ENCODE peak calls at places on chromosomes 3 and 15, in five cellular contexts. G, E, N, M and T are unnamed samples.

GRCh38 chr3:122835590-122835989 is 40.7 kb downstream of the SLC49A4 start:
- DNase-seq in G (no peak), E (no peak), N (no peak), M (no peak), T (no peak)

GRCh38 chr15:92449476-92449875 is 55.8 kb downstream of the ST8SIA2 start:
- DNase-seq in G (no peak), E (no peak), N (no peak), M (no peak), T (no peak)

GRCh38 chr15:58546635-58547627 is 115.1 kb downstream of the LIPC start:
- DNase-seq in G (no peak), E (peak), N (no peak), M (no peak), T (no peak)

GRCh38 chr15:77461486-77461885 is 40.8 kb downstream of the HMG20A start:
- DNase-seq in G (no peak), E (no peak), N (no peak), M (no peak), T (no peak)

GRCh38 chr3:35486295-35486694 is 153.0 kb upstream of the ARPP21 start:
- DNase-seq in G (no peak), E (no peak), N (no peak), M (no peak), T (no peak)

GRCh38 chr3:88005066-88005465 is 53.7 kb downstream of the CGGBP1 start:
- DNase-seq in G (no peak), E (peak), N (no peak), M (no peak), T (no peak)

GRCh38 chr15:63843901-63844317 is 10.2 kb upstream of the HERC1 start:
- DNase-seq in G (no peak), E (no peak), N (no peak), M (no peak), T (no peak)

GRCh38 chr3:168152149-168152548 is 56.4 kb upstream of the GOLIM4 start:
- DNase-seq in G (no peak), E (no peak), N (no peak), M (no peak), T (no peak)

GRCh38 chr3:154241496-154241895 is 82.8 kb downstream of the DHX36 start:
- DNase-seq in G (no peak), E (no peak), N (no peak), M (no peak), T (no peak)

GRCh38 chr15:62066663-62067447 is at the start of gene C2CD4A:
- DNase-seq in G (peak), E (no peak), N (peak), M (peak), T (peak)

GRCh38 chr15:38651328-38652038 is 86.9 kb upstream of the RASGRP1 start:
- DNase-seq in G (no peak), E (peak), N (peak), M (peak), T (no peak)

GRCh38 chr3:39721076-39721475 is 88.3 kb upstream of the MYRIP start:
- DNase-seq in G (no peak), E (no peak), N (no peak), M (no peak), T (no peak)

GRCh38 chr15:40415226-40415625 is 9.6 kb downstream of the IVD start:
- DNase-seq in G (no peak), E (no peak), N (no peak), M (no peak), T (no peak)

GRCh38 chr3:33488246-33488645 is 48.0 kb upstream of the UBP1 start:
- DNase-seq in G (no peak), E (no peak), N (no peak), M (no peak), T (no peak)

GRCh38 chr3:151550025-151550618 is 89.3 kb upstream of the IGSF10 start:
- DNase-seq in G (no peak), E (no peak), N (no peak), M (no peak), T (no peak)

GRCh38 chr15:67024998-67025368 is 40.4 kb upstream of the SMAD3 start:
- DNase-seq in G (peak), E (no peak), N (no peak), M (no peak), T (no peak)

GRCh38 chr15:67024322-67024997 is 40.9 kb upstream of the SMAD3 start:
- DNase-seq in G (peak), E (peak), N (peak), M (no peak), T (no peak)

GRCh38 chr15:67026171-67026967 is 39.0 kb upstream of the SMAD3 start:
- DNase-seq in G (peak), E (no peak), N (no peak), M (no peak), T (no peak)

GRCh38 chr15:67023517-67024321 is 41.7 kb upstream of the SMAD3 start:
- DNase-seq in G (peak), E (no peak), N (no peak), M (no peak), T (peak)

DNA sequence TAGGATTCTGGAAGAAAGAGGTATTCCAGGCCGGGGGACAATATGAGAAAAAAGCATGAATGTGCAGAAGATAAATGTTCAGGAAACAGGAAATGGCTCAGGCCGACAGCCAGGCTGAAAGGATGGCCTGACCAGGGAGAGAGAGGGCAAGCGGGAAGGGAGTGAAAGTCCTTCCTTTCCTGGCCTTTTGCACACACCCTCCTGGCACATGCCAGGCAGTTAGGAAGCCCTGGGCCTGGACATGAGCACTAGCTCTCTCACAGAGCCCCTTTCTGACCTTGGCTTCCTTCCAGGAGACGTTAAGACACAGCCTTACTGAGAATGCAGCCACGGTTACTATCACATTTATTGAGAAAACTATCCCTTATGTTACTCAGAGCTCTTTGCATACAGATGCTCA is 39.7 kb upstream of the SMAD3 start:
- DNase-seq in G (peak), E (peak), N (peak), M (no peak), T (no peak)
- H3K27ac ChIP-seq in G (peak), E (peak), N (peak), M (no peak), T (peak)

GRCh38 chr3:49009391-49009790 is 2.2 kb downstream of the WDR6 start:
- DNase-seq in G (no peak), E (no peak), N (no peak), M (no peak), T (no peak)
- TF ChIP-seq POLR2AphosphoS5 in G (no peak), E (no peak), N (no peak), M (no peak), T (no peak)

GRCh38 chr3:195893121-195893449 is 15.3 kb downstream of the TNK2 start:
- DNase-seq in G (peak), E (no peak), N (no peak), M (no peak), T (no peak)
- H3K4me3 ChIP-seq in G (no peak), E (no peak), N (no peak), M (no peak), T (peak)

DNA sequence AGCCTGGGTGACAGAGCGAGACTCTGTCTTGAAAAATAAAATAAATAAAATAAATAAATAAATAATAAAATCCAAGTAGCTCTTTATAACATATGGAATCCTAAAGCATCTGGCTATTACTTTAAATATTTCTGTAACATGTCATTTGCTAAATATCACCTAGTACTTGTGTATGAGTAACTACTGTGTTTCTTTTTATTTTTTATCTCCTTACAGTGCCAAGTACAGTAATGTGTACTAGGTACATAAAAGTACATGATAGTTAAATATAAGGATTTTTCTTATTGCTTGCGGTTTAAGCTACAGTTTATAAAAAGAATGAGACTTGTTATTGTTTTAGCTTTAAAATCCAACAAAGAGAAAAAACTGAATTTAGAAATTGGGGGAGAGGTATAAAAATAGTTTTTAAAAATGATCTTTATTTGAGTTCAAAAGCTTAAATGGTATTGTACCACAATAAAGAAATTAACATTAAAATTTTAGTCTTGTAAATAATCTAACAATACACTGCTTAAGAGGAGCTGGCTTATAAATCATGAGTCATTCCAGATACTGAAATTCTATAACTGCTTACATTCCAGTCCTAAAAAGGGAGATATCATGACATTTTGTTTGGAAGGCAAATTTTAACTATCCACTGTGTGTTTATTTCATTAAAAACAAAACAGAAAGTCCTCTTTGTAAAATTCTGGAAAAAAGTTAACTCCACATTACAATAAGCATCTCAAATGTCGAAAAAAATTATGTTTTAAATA is 73.1 kb downstream of the FGF7 start:
- DNase-seq in G (no peak), E (no peak), N (no peak), M (no peak), T (no peak)
- H3K27ac ChIP-seq in G (peak), E (no peak), N (no peak), M (no peak), T (no peak)

DNA sequence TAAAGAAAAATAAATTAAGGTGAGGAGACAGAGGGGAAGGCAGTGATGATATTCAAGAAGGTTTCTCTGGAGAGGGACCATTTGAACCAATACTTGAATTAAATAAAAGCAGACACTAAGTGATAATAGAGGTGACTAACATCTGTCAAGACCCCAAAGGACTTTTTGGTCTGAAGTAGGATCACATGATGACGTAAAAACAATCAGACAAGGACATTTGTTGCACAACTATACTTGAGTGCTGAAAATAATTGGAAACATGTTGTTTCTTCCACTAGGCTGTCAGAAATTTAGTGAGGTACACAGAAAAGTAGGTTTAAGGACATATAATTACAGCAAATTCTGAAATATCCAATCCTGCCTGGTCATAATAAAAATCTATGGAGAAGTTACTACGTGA is 179.5 kb downstream of the WNT5A start:
- DNase-seq in G (no peak), E (no peak), N (no peak), M (no peak), T (no peak)
- TF ChIP-seq POLR2AphosphoS5 in G (no peak), E (no peak), N (no peak), M (no peak), T (no peak)

GRCh38 chr15:65773386-65774111 is 18.5 kb downstream of the DENND4A start:
- DNase-seq in G (no peak), E (no peak), N (peak), M (no peak), T (no peak)
- H3K4me3 ChIP-seq in G (no peak), E (no peak), N (no peak), M (no peak), T (no peak)

GRCh38 chr3:56862352-56863062 is 60.8 kb upstream of the ARHGEF3 start:
- DNase-seq in G (no peak), E (no peak), N (no peak), M (no peak), T (no peak)
- H3K27ac ChIP-seq in G (no peak), E (no peak), N (no peak), M (no peak), T (no peak)

GRCh38 chr3:134872405-134872804 is 77.3 kb downstream of the EPHB1 start:
- DNase-seq in G (no peak), E (no peak), N (no peak), M (no peak), T (no peak)
- TF ChIP-seq POLR2AphosphoS5 in G (no peak), E (no peak), N (no peak), M (no peak), T (no peak)

GRCh38 chr15:82679626-82680199 is 30.0 kb downstream of the AP3B2 start:
- DNase-seq in G (peak), E (no peak), N (no peak), M (no peak), T (no peak)
- H3K4me3 ChIP-seq in G (no peak), E (peak), N (peak), M (peak), T (peak)

DNA sequence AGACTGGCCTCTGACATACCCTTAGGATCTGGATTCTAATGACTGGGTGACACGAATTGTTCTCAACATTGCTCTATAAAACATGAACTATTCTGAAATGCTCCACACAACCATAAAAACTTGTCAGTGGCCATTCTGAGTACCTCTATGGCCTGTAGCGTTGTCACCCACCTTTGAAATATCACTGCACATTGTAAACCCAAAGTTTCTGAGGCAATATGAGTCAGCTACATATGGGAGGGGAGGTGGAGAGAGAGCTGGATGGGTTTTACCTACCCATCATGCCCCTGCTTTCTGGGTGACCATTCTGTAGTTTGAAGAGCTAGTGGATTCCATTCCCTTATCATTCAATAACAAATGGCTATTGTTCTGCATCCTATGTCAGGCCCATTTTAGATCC is 546.2 kb upstream of the TBL1XR1 start:
- DNase-seq in G (no peak), E (no peak), N (no peak), M (no peak), T (no peak)
- H3K27ac ChIP-seq in G (no peak), E (no peak), N (no peak), M (no peak), T (no peak)